ENCODE peak calls at places on chromosomes 13 and 19, in five cellular contexts. One of them, this sample, is unnamed. For H3K4me1, the result is how much of the 10 kb centered on the place peaks cover.

GRCh38 chr19:57068921-57069697 is 50.7 kb upstream of the USP29 start:
- DNase-seq in thoracic aorta: no peak
- DNase-seq in left ventricle myocardium inferior: no peak
- DNase-seq in psoas muscle: no peak
- DNase-seq in CD8-positive, alpha-beta memory T cell: no peak
- DNase-seq in this sample: peak

GRCh38 chr13:21683034-21683733 is 12.3 kb downstream of the FGF9 start:
- DNase-seq in thoracic aorta: no peak
- DNase-seq in left ventricle myocardium inferior: no peak
- DNase-seq in psoas muscle: peak
- DNase-seq in CD8-positive, alpha-beta memory T cell: no peak
- DNase-seq in this sample: no peak

GRCh38 chr19:42246143-42246868 is 3.9 kb upstream of the GSK3A start:
- DNase-seq in thoracic aorta: peak
- DNase-seq in left ventricle myocardium inferior: peak
- DNase-seq in psoas muscle: peak
- DNase-seq in CD8-positive, alpha-beta memory T cell: no peak
- DNase-seq in this sample: peak

GRCh38 chr13:57630661-57631606 is 610 bp upstream of the PCDH17 start:
- DNase-seq in thoracic aorta: no peak
- DNase-seq in left ventricle myocardium inferior: no peak
- DNase-seq in psoas muscle: no peak
- DNase-seq in CD8-positive, alpha-beta memory T cell: no peak
- DNase-seq in this sample: peak

GRCh38 chr19:40159744-40160143 is 31.5 kb upstream of the MAP3K10 start:
- DNase-seq in thoracic aorta: no peak
- DNase-seq in left ventricle myocardium inferior: no peak
- DNase-seq in psoas muscle: no peak
- DNase-seq in CD8-positive, alpha-beta memory T cell: no peak
- DNase-seq in this sample: no peak

GRCh38 chr13:71704650-71705049 is 162.4 kb downstream of the DACH1 start:
- DNase-seq in thoracic aorta: no peak
- DNase-seq in left ventricle myocardium inferior: no peak
- DNase-seq in psoas muscle: no peak
- DNase-seq in CD8-positive, alpha-beta memory T cell: no peak
- DNase-seq in this sample: no peak

GRCh38 chr19:42553292-42554045 is 25.2 kb upstream of the CEACAM1 start:
- DNase-seq in thoracic aorta: no peak
- DNase-seq in left ventricle myocardium inferior: peak
- DNase-seq in psoas muscle: no peak
- DNase-seq in CD8-positive, alpha-beta memory T cell: no peak
- DNase-seq in this sample: no peak

GRCh38 chr19:23070353-23070781 is 46.5 kb upstream of the ZNF730 start:
- DNase-seq in thoracic aorta: no peak
- DNase-seq in left ventricle myocardium inferior: peak
- DNase-seq in psoas muscle: peak
- DNase-seq in CD8-positive, alpha-beta memory T cell: no peak
- DNase-seq in this sample: peak

DNA sequence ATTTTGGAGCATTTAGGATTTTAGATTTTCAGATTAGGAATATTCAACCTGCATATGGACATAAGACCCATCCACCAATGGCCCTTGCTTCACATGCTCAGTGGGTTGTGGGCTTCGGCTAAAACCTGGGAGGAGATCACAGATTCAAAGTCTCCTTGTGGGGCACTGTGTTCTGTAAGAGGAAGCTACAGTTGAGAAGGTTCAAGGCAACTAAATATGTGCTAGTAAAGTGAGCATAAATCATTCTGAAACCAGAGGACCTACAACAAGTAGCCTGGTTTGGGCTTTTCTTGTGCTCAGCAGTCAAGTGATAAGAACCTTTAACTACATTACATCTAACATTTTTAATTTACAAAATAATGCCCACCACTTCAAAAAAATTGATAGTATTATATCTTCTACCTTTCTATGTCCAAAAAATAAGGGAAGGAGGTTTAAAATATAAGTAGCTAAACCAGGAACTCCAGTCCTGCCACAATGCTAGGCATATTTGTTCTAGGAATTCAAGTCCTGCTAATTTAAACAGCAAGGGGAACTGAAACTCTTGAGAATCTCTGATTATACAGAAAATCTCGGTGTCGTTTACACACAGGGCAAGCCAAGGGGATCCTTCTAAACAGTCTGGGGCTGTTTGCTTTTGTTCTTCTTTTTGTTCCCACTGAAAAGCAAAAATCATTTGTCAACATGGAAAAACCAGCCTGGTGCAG is 36.6 kb downstream of the FOXO1 start:
- DNase-seq in thoracic aorta: no peak
- DNase-seq in left ventricle myocardium inferior: no peak
- DNase-seq in psoas muscle: no peak
- DNase-seq in CD8-positive, alpha-beta memory T cell: no peak
- DNase-seq in this sample: no peak
- H3K4me1 ChIP-seq in thoracic aorta: under half
- H3K4me1 ChIP-seq in left ventricle myocardium inferior: under half
- H3K4me1 ChIP-seq in psoas muscle: half or more
- H3K4me1 ChIP-seq in CD8-positive, alpha-beta memory T cell: half or more
- H3K4me1 ChIP-seq in this sample: half or more

DNA sequence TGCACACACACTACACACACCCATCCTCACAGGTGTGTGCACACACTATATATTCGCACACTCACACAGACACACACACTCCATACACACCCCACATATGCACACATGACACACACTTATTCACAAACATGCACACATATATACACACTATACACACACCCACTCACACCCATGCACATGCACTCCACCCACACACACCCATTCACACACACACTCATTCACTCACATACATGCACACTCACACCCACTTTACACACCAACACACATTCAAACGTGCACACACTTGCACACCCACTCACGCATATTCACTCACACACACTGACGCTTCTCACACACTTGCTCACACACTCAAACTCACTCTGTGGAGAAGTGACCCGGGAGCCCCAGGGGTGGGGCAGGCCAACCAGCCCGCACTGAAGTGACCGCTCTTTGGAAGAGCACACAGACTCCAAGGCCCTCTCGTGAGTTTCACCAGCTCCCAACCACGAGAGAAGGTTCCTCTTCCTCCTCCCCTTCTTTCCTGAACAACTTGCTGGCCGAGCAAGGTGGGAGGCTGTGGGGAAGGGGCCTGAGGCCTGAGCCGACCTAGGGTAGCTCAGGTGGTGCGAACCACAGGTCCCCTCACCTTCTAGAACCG is 86.1 kb upstream of the TM9SF2 start:
- DNase-seq in thoracic aorta: no peak
- DNase-seq in left ventricle myocardium inferior: no peak
- DNase-seq in psoas muscle: no peak
- DNase-seq in CD8-positive, alpha-beta memory T cell: no peak
- DNase-seq in this sample: peak
- H3K27ac ChIP-seq in thoracic aorta: no peak
- H3K27ac ChIP-seq in left ventricle myocardium inferior: no peak
- H3K27ac ChIP-seq in psoas muscle: no peak
- H3K27ac ChIP-seq in CD8-positive, alpha-beta memory T cell: no peak
- H3K27ac ChIP-seq in this sample: no peak

GRCh38 chr19:8458380-8458779 is 13.6 kb downstream of the HNRNPM start:
- DNase-seq in thoracic aorta: no peak
- DNase-seq in left ventricle myocardium inferior: no peak
- DNase-seq in psoas muscle: no peak
- DNase-seq in CD8-positive, alpha-beta memory T cell: no peak
- DNase-seq in this sample: peak
- H3K4me1 ChIP-seq in thoracic aorta: half or more
- H3K4me1 ChIP-seq in left ventricle myocardium inferior: half or more
- H3K4me1 ChIP-seq in psoas muscle: half or more
- H3K4me1 ChIP-seq in CD8-positive, alpha-beta memory T cell: half or more
- H3K4me1 ChIP-seq in this sample: half or more

DNA sequence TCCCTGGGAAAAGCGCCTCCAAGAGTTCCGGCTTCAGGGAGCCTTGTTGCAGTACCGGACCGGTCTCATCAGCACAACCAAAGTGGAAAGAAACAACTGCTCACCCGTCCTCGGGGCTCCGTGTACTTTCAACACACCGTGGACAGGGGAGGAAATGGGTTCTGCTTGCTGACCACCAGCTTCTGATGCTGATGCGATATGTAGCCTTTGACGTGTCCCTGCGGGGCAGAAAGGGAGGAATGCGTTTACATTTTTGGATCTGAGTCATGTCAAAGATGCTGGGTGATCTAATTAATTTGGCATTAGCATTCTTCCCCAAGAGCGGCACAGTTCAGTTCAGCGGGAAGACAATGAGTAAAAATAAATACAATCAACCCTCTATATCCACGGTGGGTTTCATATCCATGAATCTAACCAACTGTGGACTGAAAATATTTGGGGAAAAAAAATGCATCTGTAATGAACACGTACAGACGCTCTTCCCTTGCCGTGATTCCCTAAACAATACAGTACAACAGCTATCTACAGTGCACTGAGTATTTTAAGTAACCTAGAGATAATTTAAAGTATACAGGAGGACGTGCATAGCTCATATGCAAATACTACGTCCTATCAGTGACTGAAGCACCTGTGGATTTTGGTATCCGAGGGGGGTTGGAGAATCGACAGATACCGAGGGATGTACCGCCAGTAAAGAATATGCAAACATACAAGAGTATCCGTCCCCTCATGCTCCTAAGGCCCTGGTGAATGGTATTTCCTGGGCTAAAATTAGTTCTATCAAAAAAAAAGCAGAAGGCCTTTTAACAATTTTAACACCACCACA is 19.8 kb downstream of the PROZ start:
- DNase-seq in thoracic aorta: no peak
- DNase-seq in left ventricle myocardium inferior: no peak
- DNase-seq in psoas muscle: no peak
- DNase-seq in CD8-positive, alpha-beta memory T cell: no peak
- DNase-seq in this sample: no peak
- H3K27ac ChIP-seq in thoracic aorta: no peak
- H3K27ac ChIP-seq in left ventricle myocardium inferior: no peak
- H3K27ac ChIP-seq in psoas muscle: no peak
- H3K27ac ChIP-seq in CD8-positive, alpha-beta memory T cell: no peak
- H3K27ac ChIP-seq in this sample: no peak

DNA sequence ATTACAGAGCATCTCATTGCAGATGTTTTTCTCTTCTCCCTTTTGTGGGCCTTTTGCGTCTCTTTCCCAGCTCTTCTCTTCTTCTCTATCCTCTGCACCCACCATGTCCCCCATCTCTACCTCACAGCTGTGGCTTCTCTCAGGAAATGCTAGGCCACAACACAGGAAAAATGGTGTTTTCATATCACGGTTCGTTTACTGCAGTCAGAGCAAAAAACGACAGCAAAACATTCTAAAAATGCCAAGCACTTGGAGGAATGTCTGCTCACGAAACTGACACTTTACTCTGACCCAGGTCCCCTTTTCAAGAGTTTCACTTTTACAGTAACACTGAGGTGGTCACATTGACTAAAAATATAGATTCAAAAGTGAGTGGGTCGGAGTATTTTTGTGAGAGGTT is 152.2 kb downstream of the DCT start:
- DNase-seq in thoracic aorta: no peak
- DNase-seq in left ventricle myocardium inferior: no peak
- DNase-seq in psoas muscle: no peak
- DNase-seq in CD8-positive, alpha-beta memory T cell: peak
- DNase-seq in this sample: no peak
- H3K4me1 ChIP-seq in thoracic aorta: under half
- H3K4me1 ChIP-seq in left ventricle myocardium inferior: under half
- H3K4me1 ChIP-seq in psoas muscle: under half
- H3K4me1 ChIP-seq in CD8-positive, alpha-beta memory T cell: half or more
- H3K4me1 ChIP-seq in this sample: under half